ENCODE peak calls at places on chromosomes 11 and 22, in seven cellular contexts. One of them, this sample, is unnamed. For H3K27me3, the result is how much of the 10 kb centered on the place peaks cover.

GRCh38 chr11:112968988-112969714 is 7.9 kb downstream of the NCAM1 start:
- DNase-seq in right atrium auricular region: no peak
- DNase-seq in SJSA1: peak
- DNase-seq in AG04450: no peak
- DNase-seq in DND-41: no peak
- DNase-seq in IMR-90: no peak
- DNase-seq in CD8-positive, alpha-beta T cell: no peak
- DNase-seq in this sample: no peak

GRCh38 chr11:35852056-35852455 is 91.8 kb upstream of the LDLRAD3 start:
- DNase-seq in right atrium auricular region: no peak
- DNase-seq in SJSA1: no peak
- DNase-seq in AG04450: no peak
- DNase-seq in DND-41: no peak
- DNase-seq in IMR-90: no peak
- DNase-seq in CD8-positive, alpha-beta T cell: no peak
- DNase-seq in this sample: no peak

GRCh38 chr11:116215471-116216113 is 557.2 kb downstream of the BUD13 start:
- DNase-seq in right atrium auricular region: no peak
- DNase-seq in SJSA1: no peak
- DNase-seq in AG04450: no peak
- DNase-seq in DND-41: no peak
- DNase-seq in IMR-90: no peak
- DNase-seq in CD8-positive, alpha-beta T cell: no peak
- DNase-seq in this sample: peak

GRCh38 chr11:104260456-104260855 is 96.5 kb upstream of the PDGFD start:
- DNase-seq in right atrium auricular region: no peak
- DNase-seq in SJSA1: no peak
- DNase-seq in AG04450: no peak
- DNase-seq in DND-41: no peak
- DNase-seq in IMR-90: no peak
- DNase-seq in CD8-positive, alpha-beta T cell: no peak
- DNase-seq in this sample: no peak

GRCh38 chr22:30226192-30226832 is 20.2 kb downstream of the LIF start:
- DNase-seq in right atrium auricular region: no peak
- DNase-seq in SJSA1: peak
- DNase-seq in AG04450: no peak
- DNase-seq in DND-41: no peak
- DNase-seq in IMR-90: peak
- DNase-seq in CD8-positive, alpha-beta T cell: no peak
- DNase-seq in this sample: no peak

GRCh38 chr11:61828629-61829407 is 718 bp downstream of the FADS2 start:
- DNase-seq in right atrium auricular region: no peak
- DNase-seq in SJSA1: peak
- DNase-seq in AG04450: no peak
- DNase-seq in DND-41: peak
- DNase-seq in IMR-90: no peak
- DNase-seq in CD8-positive, alpha-beta T cell: no peak
- DNase-seq in this sample: peak

GRCh38 chr11:10550988-10551657 is 10.1 kb upstream of the RNF141 start:
- DNase-seq in right atrium auricular region: no peak
- DNase-seq in SJSA1: no peak
- DNase-seq in AG04450: no peak
- DNase-seq in DND-41: no peak
- DNase-seq in IMR-90: no peak
- DNase-seq in CD8-positive, alpha-beta T cell: no peak
- DNase-seq in this sample: no peak

GRCh38 chr11:36150986-36151385 is 138.2 kb downstream of the COMMD9 start:
- DNase-seq in right atrium auricular region: no peak
- DNase-seq in SJSA1: no peak
- DNase-seq in AG04450: no peak
- DNase-seq in DND-41: no peak
- DNase-seq in IMR-90: peak
- DNase-seq in CD8-positive, alpha-beta T cell: no peak
- DNase-seq in this sample: no peak

GRCh38 chr11:36469881-36470802 is 39.9 kb downstream of the TRAF6 start:
- DNase-seq in right atrium auricular region: no peak
- DNase-seq in SJSA1: peak
- DNase-seq in AG04450: no peak
- DNase-seq in DND-41: no peak
- DNase-seq in IMR-90: peak
- DNase-seq in CD8-positive, alpha-beta T cell: no peak
- DNase-seq in this sample: no peak

GRCh38 chr11:11968511-11969280 is 39.7 kb downstream of the DKK3 start:
- DNase-seq in right atrium auricular region: no peak
- DNase-seq in SJSA1: no peak
- DNase-seq in AG04450: no peak
- DNase-seq in DND-41: no peak
- DNase-seq in IMR-90: peak
- DNase-seq in CD8-positive, alpha-beta T cell: no peak
- DNase-seq in this sample: no peak

GRCh38 chr11:130388607-130389205 is 39.7 kb downstream of the ADAMTS8 start:
- DNase-seq in right atrium auricular region: no peak
- DNase-seq in SJSA1: no peak
- DNase-seq in AG04450: no peak
- DNase-seq in DND-41: peak
- DNase-seq in IMR-90: peak
- DNase-seq in CD8-positive, alpha-beta T cell: no peak
- DNase-seq in this sample: peak

GRCh38 chr22:45007946-45008852 is 1.6 kb downstream of the PHF21B start:
- DNase-seq in right atrium auricular region: no peak
- DNase-seq in SJSA1: peak
- DNase-seq in AG04450: no peak
- DNase-seq in DND-41: no peak
- DNase-seq in IMR-90: no peak
- DNase-seq in CD8-positive, alpha-beta T cell: no peak
- DNase-seq in this sample: no peak

GRCh38 chr11:112837162-112837826 is 123.9 kb upstream of the NCAM1 start:
- DNase-seq in right atrium auricular region: no peak
- DNase-seq in SJSA1: no peak
- DNase-seq in AG04450: no peak
- DNase-seq in DND-41: no peak
- DNase-seq in IMR-90: no peak
- DNase-seq in CD8-positive, alpha-beta T cell: no peak
- DNase-seq in this sample: no peak

GRCh38 chr22:17368727-17369552 is at the start of gene CECR2:
- DNase-seq in right atrium auricular region: peak
- DNase-seq in SJSA1: no peak
- DNase-seq in AG04450: no peak
- DNase-seq in DND-41: peak
- DNase-seq in IMR-90: no peak
- DNase-seq in CD8-positive, alpha-beta T cell: no peak
- DNase-seq in this sample: no peak

GRCh38 chr11:117600261-117600783 is 196.7 kb downstream of the DSCAML1 start:
- DNase-seq in right atrium auricular region: no peak
- DNase-seq in SJSA1: no peak
- DNase-seq in AG04450: no peak
- DNase-seq in DND-41: no peak
- DNase-seq in IMR-90: no peak
- DNase-seq in CD8-positive, alpha-beta T cell: no peak
- DNase-seq in this sample: no peak

GRCh38 chr11:34252015-34252414 is 105.8 kb downstream of the ABTB2 start:
- DNase-seq in right atrium auricular region: no peak
- DNase-seq in SJSA1: no peak
- DNase-seq in AG04450: no peak
- DNase-seq in DND-41: no peak
- DNase-seq in IMR-90: no peak
- DNase-seq in CD8-positive, alpha-beta T cell: no peak
- DNase-seq in this sample: no peak

GRCh38 chr11:15889972-15890371 is 466.4 kb downstream of the SOX6 start:
- DNase-seq in right atrium auricular region: no peak
- DNase-seq in SJSA1: no peak
- DNase-seq in AG04450: peak
- DNase-seq in DND-41: no peak
- DNase-seq in IMR-90: peak
- DNase-seq in CD8-positive, alpha-beta T cell: no peak
- DNase-seq in this sample: no peak

GRCh38 chr11:78290293-78291176 is 101.8 kb downstream of the USP35 start:
- DNase-seq in right atrium auricular region: peak
- DNase-seq in SJSA1: no peak
- DNase-seq in AG04450: peak
- DNase-seq in DND-41: peak
- DNase-seq in IMR-90: peak
- DNase-seq in CD8-positive, alpha-beta T cell: no peak
- DNase-seq in this sample: no peak

GRCh38 chr22:29979645-29980303 is 96.8 kb downstream of the MTMR3 start:
- DNase-seq in right atrium auricular region: no peak
- DNase-seq in SJSA1: no peak
- DNase-seq in AG04450: no peak
- DNase-seq in DND-41: no peak
- DNase-seq in IMR-90: no peak
- DNase-seq in CD8-positive, alpha-beta T cell: no peak
- DNase-seq in this sample: peak

GRCh38 chr22:41862160-41862529 is 29.2 kb downstream of the SREBF2 start:
- DNase-seq in right atrium auricular region: no peak
- DNase-seq in SJSA1: peak
- DNase-seq in AG04450: no peak
- DNase-seq in DND-41: no peak
- DNase-seq in IMR-90: peak
- DNase-seq in CD8-positive, alpha-beta T cell: peak
- DNase-seq in this sample: no peak

GRCh38 chr11:46972821-46973220 is 36.3 kb downstream of the CSTPP1 start:
- DNase-seq in right atrium auricular region: no peak
- DNase-seq in SJSA1: no peak
- DNase-seq in AG04450: no peak
- DNase-seq in DND-41: no peak
- DNase-seq in IMR-90: no peak
- DNase-seq in CD8-positive, alpha-beta T cell: no peak
- DNase-seq in this sample: peak

GRCh38 chr22:30640839-30641430 is 5.4 kb downstream of the SLC35E4 start:
- DNase-seq in right atrium auricular region: no peak
- DNase-seq in SJSA1: no peak
- DNase-seq in AG04450: no peak
- DNase-seq in DND-41: no peak
- DNase-seq in IMR-90: no peak
- DNase-seq in CD8-positive, alpha-beta T cell: no peak
- DNase-seq in this sample: no peak

GRCh38 chr11:122910775-122911174 is 28.2 kb downstream of the JHY start:
- DNase-seq in right atrium auricular region: no peak
- DNase-seq in SJSA1: no peak
- DNase-seq in AG04450: no peak
- DNase-seq in DND-41: no peak
- DNase-seq in IMR-90: peak
- DNase-seq in CD8-positive, alpha-beta T cell: no peak
- DNase-seq in this sample: peak

GRCh38 chr11:103633037-103633788 is 403.2 kb upstream of the DDI1 start:
- DNase-seq in right atrium auricular region: no peak
- DNase-seq in SJSA1: peak
- DNase-seq in AG04450: no peak
- DNase-seq in DND-41: no peak
- DNase-seq in IMR-90: peak
- DNase-seq in CD8-positive, alpha-beta T cell: no peak
- DNase-seq in this sample: no peak

GRCh38 chr22:45857519-45857918 is 119.4 kb downstream of the WNT7B start:
- DNase-seq in right atrium auricular region: no peak
- DNase-seq in SJSA1: no peak
- DNase-seq in AG04450: no peak
- DNase-seq in DND-41: no peak
- DNase-seq in IMR-90: no peak
- DNase-seq in CD8-positive, alpha-beta T cell: no peak
- DNase-seq in this sample: no peak

GRCh38 chr22:36144886-36145541 is 15.5 kb downstream of the APOL3 start:
- DNase-seq in right atrium auricular region: peak
- DNase-seq in SJSA1: peak
- DNase-seq in AG04450: peak
- DNase-seq in DND-41: peak
- DNase-seq in IMR-90: peak
- DNase-seq in CD8-positive, alpha-beta T cell: peak
- DNase-seq in this sample: peak
- H3K4me3 ChIP-seq in right atrium auricular region: no peak
- H3K4me3 ChIP-seq in SJSA1: no peak
- H3K4me3 ChIP-seq in AG04450: no peak
- H3K4me3 ChIP-seq in DND-41: no peak
- H3K4me3 ChIP-seq in IMR-90: no peak
- H3K4me3 ChIP-seq in CD8-positive, alpha-beta T cell: no peak
- H3K4me3 ChIP-seq in this sample: no peak

DNA sequence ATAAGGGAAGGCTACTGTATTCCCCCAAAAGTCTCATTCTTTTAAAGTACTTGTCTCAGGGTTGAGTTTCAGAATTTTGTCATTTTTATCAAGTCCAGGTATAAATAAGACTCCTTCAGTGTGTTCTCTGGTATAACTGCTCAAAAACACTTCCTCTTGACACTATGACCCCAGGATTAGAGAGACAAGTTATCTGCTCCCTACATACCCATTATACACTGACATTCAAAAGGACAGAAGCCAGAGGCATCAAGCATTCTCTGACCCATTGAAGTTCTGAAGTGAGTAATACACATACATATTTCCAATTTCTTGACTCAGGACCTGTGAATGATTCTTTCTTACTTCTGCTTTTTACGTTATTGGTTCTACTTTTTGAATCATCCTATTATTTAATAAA is 447.8 kb upstream of the CNTN5 start:
- DNase-seq in right atrium auricular region: no peak
- DNase-seq in SJSA1: no peak
- DNase-seq in AG04450: no peak
- DNase-seq in DND-41: no peak
- DNase-seq in IMR-90: no peak
- DNase-seq in CD8-positive, alpha-beta T cell: no peak
- DNase-seq in this sample: no peak
- H3K27ac ChIP-seq in right atrium auricular region: no peak
- H3K27ac ChIP-seq in SJSA1: no peak
- H3K27ac ChIP-seq in AG04450: no peak
- H3K27ac ChIP-seq in DND-41: no peak
- H3K27ac ChIP-seq in IMR-90: no peak
- H3K27ac ChIP-seq in CD8-positive, alpha-beta T cell: no peak
- H3K27ac ChIP-seq in this sample: no peak

GRCh38 chr11:129373489-129373953 is 2.1 kb upstream of the BARX2 start:
- DNase-seq in right atrium auricular region: no peak
- DNase-seq in SJSA1: no peak
- DNase-seq in AG04450: no peak
- DNase-seq in DND-41: no peak
- DNase-seq in IMR-90: no peak
- DNase-seq in CD8-positive, alpha-beta T cell: no peak
- DNase-seq in this sample: peak

GRCh38 chr11:129374993-129375721 is 491 bp upstream of the BARX2 start:
- DNase-seq in right atrium auricular region: no peak
- DNase-seq in SJSA1: no peak
- DNase-seq in AG04450: no peak
- DNase-seq in DND-41: no peak
- DNase-seq in IMR-90: no peak
- DNase-seq in CD8-positive, alpha-beta T cell: no peak
- DNase-seq in this sample: peak

GRCh38 chr11:129374081-129374992 is 1.3 kb upstream of the BARX2 start:
- DNase-seq in right atrium auricular region: no peak
- DNase-seq in SJSA1: no peak
- DNase-seq in AG04450: no peak
- DNase-seq in DND-41: no peak
- DNase-seq in IMR-90: no peak
- DNase-seq in CD8-positive, alpha-beta T cell: no peak
- DNase-seq in this sample: peak

GRCh38 chr11:129375731-129376657 is at the start of gene BARX2:
- DNase-seq in right atrium auricular region: no peak
- DNase-seq in SJSA1: no peak
- DNase-seq in AG04450: peak
- DNase-seq in DND-41: no peak
- DNase-seq in IMR-90: peak
- DNase-seq in CD8-positive, alpha-beta T cell: no peak
- DNase-seq in this sample: peak

GRCh38 chr11:129372609-129373488 is 2.8 kb upstream of the BARX2 start:
- DNase-seq in right atrium auricular region: no peak
- DNase-seq in SJSA1: no peak
- DNase-seq in AG04450: no peak
- DNase-seq in DND-41: no peak
- DNase-seq in IMR-90: no peak
- DNase-seq in CD8-positive, alpha-beta T cell: no peak
- DNase-seq in this sample: no peak
- H3K27me3 ChIP-seq in right atrium auricular region: under half
- H3K27me3 ChIP-seq in SJSA1: under half
- H3K27me3 ChIP-seq in AG04450: half or more
- H3K27me3 ChIP-seq in DND-41: under half
- H3K27me3 ChIP-seq in IMR-90: half or more
- H3K27me3 ChIP-seq in CD8-positive, alpha-beta T cell: under half
- H3K27me3 ChIP-seq in this sample: under half

GRCh38 chr22:36816338-36816634 is 549 bp downstream of the PVALB start:
- DNase-seq in right atrium auricular region: no peak
- DNase-seq in SJSA1: no peak
- DNase-seq in AG04450: no peak
- DNase-seq in DND-41: no peak
- DNase-seq in IMR-90: no peak
- DNase-seq in CD8-positive, alpha-beta T cell: no peak
- DNase-seq in this sample: no peak
- H3K4me3 ChIP-seq in right atrium auricular region: no peak
- H3K4me3 ChIP-seq in SJSA1: no peak
- H3K4me3 ChIP-seq in AG04450: no peak
- H3K4me3 ChIP-seq in DND-41: no peak
- H3K4me3 ChIP-seq in IMR-90: no peak
- H3K4me3 ChIP-seq in CD8-positive, alpha-beta T cell: no peak
- H3K4me3 ChIP-seq in this sample: no peak

This sample was measured in small intestine.